ENCODE peak calls at places on chromosome 14, in four cellular contexts. T, V, R and H are unnamed samples.
A peak's percentile ranks its signal among the peaks of the same experiment; 100 is the strongest.

GRCh38 chr14:50971122-50971781 is 27.0 kb upstream of the PYGL start:
- DNase-seq in T (no peak), V (no peak), R (no peak), H (no peak)

GRCh38 chr14:38255408-38255672 is 553 bp downstream of the CLEC14A start:
- DNase-seq in T (no peak), V (peak; percentile 73), R (no peak), H (no peak)

GRCh38 chr14:34331728-34332623 is 130.1 kb downstream of the SPTSSA start:
- DNase-seq in T (peak; percentile 44), V (peak; percentile 86), R (peak; percentile 80), H (peak; percentile 57)

GRCh38 chr14:28766505-28767238 is at the start of gene FOXG1:
- DNase-seq in T (peak; percentile 79), V (peak; percentile 72), R (no peak), H (no peak)

GRCh38 chr14:103808403-103809001 is 38.9 kb downstream of the PPP1R13B start:
- DNase-seq in T (peak; percentile 55), V (peak; percentile 82), R (no peak), H (peak; percentile 58)

GRCh38 chr14:89013098-89013504 is 188.7 kb downstream of the TTC8 start:
- DNase-seq in T (peak; percentile 73), V (peak; percentile 69), R (no peak), H (peak; percentile 50)

GRCh38 chr14:50955373-50956043 is 11.2 kb upstream of the PYGL start:
- DNase-seq in T (peak; percentile 77), V (no peak), R (no peak), H (peak; percentile 95)

GRCh38 chr14:76550534-76550933 is 174.6 kb downstream of the ESRRB start:
- DNase-seq in T (no peak), V (no peak), R (no peak), H (peak; percentile 31)

GRCh38 chr14:80364274-80364673 is 153.0 kb upstream of the DIO2 start:
- DNase-seq in T (no peak), V (no peak), R (no peak), H (no peak)

GRCh38 chr14:63726499-63726898 is 1.4 kb downstream of the SGPP1 start:
- DNase-seq in T (no peak), V (no peak), R (no peak), H (no peak)

GRCh38 chr14:101110729-101111619 is 207.5 kb upstream of the RTL1 start:
- DNase-seq in T (no peak), V (peak; percentile 29), R (no peak), H (no peak)

GRCh38 chr14:23186913-23187654 is 3.6 kb upstream of the SLC7A8 start:
- DNase-seq in T (peak; percentile 71), V (peak; percentile 51), R (peak; percentile 5), H (peak; percentile 64)

GRCh38 chr14:91138511-91139359 is 24.9 kb downstream of the DGLUCY start:
- DNase-seq in T (peak; percentile 34), V (peak; percentile 66), R (no peak), H (no peak)

GRCh38 chr14:23494223-23494622 is 24.7 kb downstream of the NGDN start:
- DNase-seq in T (no peak), V (peak; percentile 58), R (no peak), H (no peak)

GRCh38 chr14:104118006-104118844 is 20.2 kb upstream of the KIF26A start:
- DNase-seq in T (no peak), V (peak; percentile 53), R (no peak), H (no peak)

GRCh38 chr14:20986811-20987210 is 3.0 kb upstream of the METTL17 start:
- DNase-seq in T (peak; percentile 30), V (no peak), R (no peak), H (peak; percentile 48)

GRCh38 chr14:26370118-26370517 is 227.7 kb downstream of the NOVA1 start:
- DNase-seq in T (no peak), V (no peak), R (no peak), H (no peak)

GRCh38 chr14:43789458-43789857 is 717.6 kb downstream of the FSCB start:
- DNase-seq in T (no peak), V (no peak), R (no peak), H (no peak)

GRCh38 chr14:33979613-33980276 is 28.9 kb upstream of the EGLN3 start:
- DNase-seq in T (no peak), V (no peak), R (peak; percentile 43), H (no peak)

GRCh38 chr14:52048132-52048531 is 20.7 kb downstream of the NID2 start:
- DNase-seq in T (no peak), V (no peak), R (no peak), H (no peak)

GRCh38 chr14:77459072-77459723 is 1.3 kb downstream of the AHSA1 start:
- DNase-seq in T (peak; percentile 30), V (peak; percentile 82), R (peak; percentile 24), H (peak; percentile 65)

GRCh38 chr14:51401756-51402155 is 161.7 kb downstream of the TMX1 start:
- DNase-seq in T (no peak), V (no peak), R (no peak), H (no peak)

GRCh38 chr14:102749833-102750775 is 27.1 kb upstream of the TRAF3 start:
- DNase-seq in T (no peak), V (no peak), R (no peak), H (no peak)

GRCh38 chr14:62123959-62124358 is 361.7 kb downstream of the SNAPC1 start:
- DNase-seq in T (no peak), V (no peak), R (no peak), H (no peak)
- H3K9ac ChIP-seq in T (no peak overlapping the region), V (no peak overlapping the region), R (no peak overlapping the region), H (no peak overlapping the region)

GRCh38 chr14:32372154-32372553 is 43.1 kb downstream of the AKAP6 start:
- DNase-seq in T (no peak), V (no peak), R (no peak), H (no peak)
- TF ChIP-seq EGR1 in T (no peak), V (no peak), R (no peak), H (no peak)

GRCh38 chr14:64971890-64972785 is at the start of gene RAB15:
- DNase-seq in T (peak; percentile 44), V (no peak), R (no peak), H (no peak)

GRCh38 chr14:64973826-64974225 is 1.7 kb upstream of the RAB15 start:
- DNase-seq in T (no peak), V (no peak), R (no peak), H (no peak)

GRCh38 chr14:64971452-64971889 is 665 bp downstream of the RAB15 start:
- DNase-seq in T (no peak), V (no peak), R (no peak), H (no peak)

GRCh38 chr14:64973026-64973442 is 898 bp upstream of the RAB15 start:
- DNase-seq in T (no peak), V (no peak), R (no peak), H (no peak)

GRCh38 chr14:64974563-64974962 is 2.4 kb upstream of the RAB15 start:
- DNase-seq in T (no peak), V (no peak), R (no peak), H (no peak)
- H3K9ac ChIP-seq in T (no peak overlapping the region), V (no peak overlapping the region), R (no peak overlapping the region), H (no peak overlapping the region)

GRCh38 chr14:62126885-62127478 is 364.8 kb downstream of the SNAPC1 start:
- DNase-seq in T (peak; percentile 12), V (no peak), R (no peak), H (peak; percentile 40)
- TF ChIP-seq EGR1 in T (no peak), V (no peak), R (no peak), H (no peak)

GRCh38 chr14:93299831-93300230 is 33.0 kb downstream of the BTBD7 start:
- DNase-seq in T (no peak), V (no peak), R (no peak), H (no peak)

GRCh38 chr14:93304771-93305170 is 28.1 kb downstream of the BTBD7 start:
- DNase-seq in T (no peak), V (no peak), R (no peak), H (no peak)

GRCh38 chr14:93303659-93304058 is 29.2 kb downstream of the BTBD7 start:
- DNase-seq in T (peak; percentile 17), V (no peak), R (no peak), H (no peak)

GRCh38 chr14:93302688-93303581 is 29.9 kb downstream of the BTBD7 start:
- DNase-seq in T (no peak), V (no peak), R (no peak), H (no peak)

DNA sequence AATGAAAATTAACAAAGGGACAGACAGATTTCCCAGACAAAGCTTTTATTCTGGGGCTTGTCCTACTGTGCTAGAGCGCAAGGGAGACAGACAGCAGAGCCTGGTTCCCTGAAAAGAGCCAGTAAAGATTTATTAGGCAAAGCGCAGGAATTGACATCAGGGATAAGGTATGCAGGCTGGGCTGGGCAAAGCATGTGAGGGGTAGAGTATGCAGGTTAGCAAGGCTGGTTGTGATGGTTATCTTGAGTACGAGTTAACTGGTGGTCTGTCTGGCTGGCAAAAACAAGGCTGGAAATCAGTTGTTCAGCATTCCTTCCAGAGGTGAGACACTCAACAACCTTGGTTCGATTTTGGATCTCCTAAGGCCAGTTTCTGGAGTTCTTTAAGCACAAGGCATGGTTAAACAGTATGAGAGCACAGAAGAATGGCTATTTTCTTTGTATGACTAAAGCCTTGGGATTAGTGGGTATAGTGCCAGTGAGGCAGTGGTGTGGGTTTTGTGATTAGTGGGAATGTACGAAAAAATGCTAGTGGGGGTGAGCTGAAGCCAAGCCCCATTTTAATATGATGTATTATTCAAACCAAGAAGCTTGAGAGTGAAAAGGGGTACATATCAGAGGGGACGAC is 30.9 kb downstream of the BTBD7 start:
- DNase-seq in T (no peak), V (no peak), R (no peak), H (peak; percentile 34)
- H3K9ac ChIP-seq in T (no peak overlapping the region), V (no peak overlapping the region), R (no peak overlapping the region), H (peak overlapping the region; percentile 44)

GRCh38 chr14:105495990-105496830 is 5.2 kb downstream of the TEDC1 start:
- DNase-seq in T (no peak), V (no peak), R (no peak), H (no peak)

GRCh38 chr14:105499256-105500035 is 8.4 kb downstream of the TEDC1 start:
- DNase-seq in T (no peak), V (no peak), R (no peak), H (no peak)

GRCh38 chr14:105496831-105497591 is 6.0 kb downstream of the TEDC1 start:
- DNase-seq in T (no peak), V (no peak), R (no peak), H (no peak)

GRCh38 chr14:105498430-105499255 is 7.6 kb downstream of the TEDC1 start:
- DNase-seq in T (no peak), V (no peak), R (no peak), H (no peak)

DNA sequence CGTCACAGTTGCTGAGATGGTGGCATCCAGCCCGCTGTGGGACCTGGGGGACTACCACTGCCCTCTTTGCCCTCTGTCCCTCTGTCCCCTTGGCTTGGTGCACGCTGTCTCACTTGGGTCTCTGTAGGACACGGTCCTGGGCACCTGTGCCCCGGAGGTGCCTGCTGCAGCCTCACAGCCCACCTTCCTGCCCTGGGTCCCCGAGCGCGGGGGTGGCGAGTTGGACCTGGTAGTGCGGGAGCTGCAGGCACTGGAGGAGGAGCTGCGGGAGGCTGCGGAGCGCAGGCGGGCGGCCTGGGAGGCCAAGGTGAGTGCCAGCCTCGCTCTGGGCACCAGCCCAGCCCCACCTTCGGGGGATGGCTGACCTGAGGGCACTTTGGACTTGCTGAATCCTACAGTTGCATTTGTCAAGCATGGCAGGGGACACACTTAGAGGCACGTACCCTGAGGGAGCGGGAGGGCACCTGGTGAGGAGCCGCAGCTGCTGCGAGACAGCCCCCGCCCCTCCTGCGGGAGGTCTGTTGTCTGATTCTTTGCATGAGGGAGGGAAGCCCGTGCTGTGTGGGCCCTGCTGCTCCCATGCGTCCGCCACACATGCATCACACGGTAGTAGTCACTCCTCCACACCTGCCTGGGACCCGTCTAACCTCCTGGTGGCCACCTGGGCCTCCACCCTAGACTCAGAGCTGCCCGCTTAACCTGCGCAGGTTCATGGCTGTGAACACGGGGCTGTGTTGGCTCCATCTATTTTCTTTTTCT is 6.8 kb downstream of the TEDC1 start:
- DNase-seq in T (no peak), V (no peak), R (no peak), H (no peak)
- TF ChIP-seq EGR1 in T (no peak), V (no peak), R (no peak), H (no peak)